ENCODE peak calls at places on chromosome 14, in five cellular contexts. L is stimulated activated CD4-positive, alpha-beta T cell treated with anti-CD3 and anti-CD28 coated beads, Interleukin-2, amount 100 ng/mL, for 48 hours; T is neural crest cell; F is AML-193; P is stimulated activated CD8-positive, alpha-beta memory T cell treated with anti-CD3 and anti-CD28 coated beads, Interleukin-4, amount 100 ng/mL, for 1 hour. R is an unnamed sample.

GRCh38 chr14:78535041-78535440 is 364.9 kb downstream of the NRXN3 start:
- DNase-seq in L (no peak), T (no peak), F (no peak), P (no peak), R (no peak)

GRCh38 chr14:62126885-62127478 is 364.8 kb downstream of the SNAPC1 start:
- DNase-seq in L (no peak), T (no peak), F (peak), P (no peak), R (no peak)

GRCh38 chr14:74763803-74764531 is 851 bp downstream of the YLPM1 start:
- DNase-seq in L (peak), T (no peak), F (no peak), P (no peak), R (no peak)

GRCh38 chr14:91145396-91146160 is 31.7 kb downstream of the DGLUCY start:
- DNase-seq in L (no peak), T (no peak), F (no peak), P (no peak), R (no peak)

GRCh38 chr14:73235531-73236155 is 1.7 kb upstream of the PAPLN start:
- DNase-seq in L (no peak), T (no peak), F (no peak), P (no peak), R (peak)

GRCh38 chr14:100371773-100372172 is 48.6 kb downstream of the SLC25A47 start:
- DNase-seq in L (no peak), T (no peak), F (no peak), P (no peak), R (no peak)

GRCh38 chr14:99264691-99265090 is 7.3 kb downstream of the BCL11B start:
- DNase-seq in L (no peak), T (no peak), F (no peak), P (no peak), R (no peak)

GRCh38 chr14:22838631-22839041 is 2.3 kb downstream of the MMP14 start:
- DNase-seq in L (no peak), T (no peak), F (peak), P (no peak), R (no peak)

GRCh38 chr14:55412686-55413085 is 1.1 kb upstream of the ATG14 start:
- DNase-seq in L (no peak), T (no peak), F (no peak), P (no peak), R (no peak)

GRCh38 chr14:61435563-61436337 is 114.4 kb downstream of the PRKCH start:
- DNase-seq in L (no peak), T (no peak), F (no peak), P (no peak), R (no peak)

GRCh38 chr14:81946808-81947798 is 413.4 kb upstream of the SEL1L start:
- DNase-seq in L (no peak), T (no peak), F (no peak), P (no peak), R (no peak)

GRCh38 chr14:103031566-103031911 is 25.8 kb downstream of the CDC42BPB start:
- DNase-seq in L (no peak), T (no peak), F (no peak), P (no peak), R (no peak)

GRCh38 chr14:77301103-77301502 is 19.6 kb downstream of the POMT2 start:
- DNase-seq in L (peak), T (peak), F (peak), P (no peak), R (peak)

GRCh38 chr14:72420749-72421452 is 473.0 kb downstream of the DPF3 start:
- DNase-seq in L (peak), T (peak), F (peak), P (no peak), R (peak)

GRCh38 chr14:77099425-77100167 is 1.5 kb downstream of the CIPC start:
- DNase-seq in L (no peak), T (no peak), F (peak), P (no peak), R (no peak)

GRCh38 chr14:51449666-51450061 is 202.0 kb upstream of the FRMD6 start:
- DNase-seq in L (no peak), T (no peak), F (no peak), P (no peak), R (no peak)

GRCh38 chr14:79161576-79161975 is 991.4 kb downstream of the NRXN3 start:
- DNase-seq in L (no peak), T (peak), F (no peak), P (no peak), R (peak)

GRCh38 chr14:87332001-87332400 is 661.0 kb downstream of the GALC start:
- DNase-seq in L (no peak), T (no peak), F (no peak), P (no peak), R (no peak)

GRCh38 chr14:62002636-62003035 is 240.4 kb downstream of the SNAPC1 start:
- DNase-seq in L (no peak), T (no peak), F (no peak), P (no peak), R (no peak)

GRCh38 chr14:57884175-57884574 is 18.3 kb upstream of the SLC35F4 start:
- DNase-seq in L (no peak), T (no peak), F (no peak), P (no peak), R (no peak)

GRCh38 chr14:74610866-74611671 is 968 bp downstream of the LTBP2 start:
- DNase-seq in L (no peak), T (no peak), F (no peak), P (no peak), R (no peak)

GRCh38 chr14:48331421-48331820 is 656.0 kb upstream of the MDGA2 start:
- DNase-seq in L (no peak), T (no peak), F (no peak), P (no peak), R (no peak)

GRCh38 chr14:23354990-23355389 is 2.3 kb upstream of the SLC22A17 start:
- DNase-seq in L (no peak), T (no peak), F (no peak), P (no peak), R (no peak)